ENCODE peak calls at places on chromosomes 7 and 10, in six cellular contexts. I, T, W, R, K and P are unnamed samples.

GRCh38 chr7:51102828-51103227 is 213.8 kb downstream of the COBL start:
- DNase-seq in I (no peak), T (peak; percentile 81), W (no peak), R (no peak), K (no peak), P (no peak)

GRCh38 chr10:13439771-13440708 is 88.8 kb downstream of the BEND7 start:
- DNase-seq in I (peak; percentile 69), T (peak; percentile 29), W (peak; percentile 65), R (peak; percentile 54), K (no peak), P (peak; percentile 55)

GRCh38 chr7:123485187-123485586 is 49.2 kb downstream of the IQUB start:
- DNase-seq in I (no peak), T (no peak), W (no peak), R (no peak), K (no peak), P (no peak)

GRCh38 chr7:55058314-55058713 is 39.5 kb downstream of the EGFR start:
- DNase-seq in I (no peak), T (no peak), W (no peak), R (no peak), K (no peak), P (no peak)

GRCh38 chr7:121020243-121020642 is 31.7 kb downstream of the CPED1 start:
- DNase-seq in I (no peak), T (no peak), W (no peak), R (no peak), K (no peak), P (no peak)

GRCh38 chr10:112282086-112282485 is 1.1 kb upstream of the TECTB start:
- DNase-seq in I (no peak), T (no peak), W (no peak), R (no peak), K (no peak), P (no peak)

GRCh38 chr7:2325028-2325625 is 10.9 kb upstream of the SNX8 start:
- DNase-seq in I (no peak), T (no peak), W (no peak), R (no peak), K (no peak), P (no peak)

GRCh38 chr7:66380285-66380888 is 175.3 kb downstream of the TPST1 start:
- DNase-seq in I (no peak), T (peak; percentile 37), W (no peak), R (no peak), K (no peak), P (no peak)

GRCh38 chr10:34254596-34254995 is 560.5 kb downstream of the PARD3 start:
- DNase-seq in I (peak; percentile 48), T (peak; percentile 74), W (no peak), R (no peak), K (no peak), P (no peak)

GRCh38 chr10:68184546-68184945 is 47.4 kb downstream of the ATOH7 start:
- DNase-seq in I (no peak), T (no peak), W (no peak), R (no peak), K (no peak), P (no peak)

GRCh38 chr7:118183586-118184391 is at the start of gene LSM8:
- DNase-seq in I (peak; percentile 91), T (peak; percentile 99), W (peak; percentile 94), R (peak; percentile 96), K (peak; percentile 76), P (peak; percentile 97)

GRCh38 chr10:68406815-68407585 is at the start of gene RUFY2:
- DNase-seq in I (peak; percentile 59), T (peak; percentile 59), W (peak; percentile 91), R (peak; percentile 67), K (no peak), P (peak; percentile 75)

GRCh38 chr10:43267811-43268210 is 946 bp upstream of the RASGEF1A start:
- DNase-seq in I (no peak), T (no peak), W (no peak), R (no peak), K (no peak), P (no peak)

GRCh38 chr7:78607099-78607498 is 808.5 kb downstream of the PHTF2 start:
- DNase-seq in I (no peak), T (peak; percentile 15), W (no peak), R (no peak), K (no peak), P (no peak)

GRCh38 chr7:55515569-55516279 is 56.6 kb downstream of the VOPP1 start:
- DNase-seq in I (no peak), T (no peak), W (no peak), R (no peak), K (no peak), P (no peak)

GRCh38 chr10:132665946-132666732 is 119.8 kb downstream of the NKX6-2 start:
- DNase-seq in I (peak; percentile 82), T (peak; percentile 85), W (no peak), R (no peak), K (no peak), P (peak; percentile 58)

GRCh38 chr10:98331888-98332287 is 63.9 kb upstream of the LOXL4 start:
- DNase-seq in I (no peak), T (no peak), W (no peak), R (no peak), K (no peak), P (peak; percentile 52)

GRCh38 chr7:102991540-102992214 is 78.9 kb downstream of the LRRC17 start:
- DNase-seq in I (peak; percentile 93), T (peak; percentile 97), W (no peak), R (no peak), K (no peak), P (no peak)

GRCh38 chr7:18866359-18867036 is 250.9 kb downstream of the TWIST1 start:
- DNase-seq in I (peak; percentile 4), T (peak; percentile 99), W (no peak), R (no peak), K (no peak), P (no peak)

GRCh38 chr7:90266808-90267207 is 21.8 kb downstream of the CFAP69 start:
- DNase-seq in I (no peak), T (peak; percentile 41), W (no peak), R (no peak), K (no peak), P (no peak)

GRCh38 chr10:115981056-115981455 is 291.9 kb downstream of the GFRA1 start:
- DNase-seq in I (no peak), T (no peak), W (no peak), R (no peak), K (no peak), P (no peak)

GRCh38 chr7:51645298-51645697 is 328.7 kb upstream of the COBL start:
- DNase-seq in I (no peak), T (no peak), W (no peak), R (no peak), K (no peak), P (no peak)

GRCh38 chr7:139231513-139232376 is 708 bp downstream of the UBN2 start:
- DNase-seq in I (peak; percentile 11), T (peak; percentile 15), W (peak; percentile 42), R (peak; percentile 10), K (no peak), P (no peak)

GRCh38 chr7:30869794-30870491 is 41.7 kb upstream of the AQP1 start:
- DNase-seq in I (no peak), T (no peak), W (no peak), R (no peak), K (no peak), P (no peak)

GRCh38 chr7:134031835-134032617 is 95.1 kb upstream of the LRGUK start:
- DNase-seq in I (no peak), T (no peak), W (no peak), R (no peak), K (no peak), P (no peak)

GRCh38 chr10:87538092-87538795 is 33.6 kb downstream of the MINPP1 start:
- DNase-seq in I (no peak), T (no peak), W (no peak), R (no peak), K (no peak), P (no peak)

GRCh38 chr10:89553064-89553734 is 17.8 kb upstream of the SLC16A12 start:
- DNase-seq in I (peak; percentile 41), T (peak; percentile 84), W (no peak), R (no peak), K (no peak), P (no peak)

GRCh38 chr7:192701-193536 is 548 bp downstream of the FAM20C start:
- DNase-seq in I (no peak), T (no peak), W (no peak), R (no peak), K (no peak), P (no peak)
- TF ChIP-seq CTCF in I (no peak), T (no peak), W (no peak), R (no peak), K (no peak), P (no peak)

DNA sequence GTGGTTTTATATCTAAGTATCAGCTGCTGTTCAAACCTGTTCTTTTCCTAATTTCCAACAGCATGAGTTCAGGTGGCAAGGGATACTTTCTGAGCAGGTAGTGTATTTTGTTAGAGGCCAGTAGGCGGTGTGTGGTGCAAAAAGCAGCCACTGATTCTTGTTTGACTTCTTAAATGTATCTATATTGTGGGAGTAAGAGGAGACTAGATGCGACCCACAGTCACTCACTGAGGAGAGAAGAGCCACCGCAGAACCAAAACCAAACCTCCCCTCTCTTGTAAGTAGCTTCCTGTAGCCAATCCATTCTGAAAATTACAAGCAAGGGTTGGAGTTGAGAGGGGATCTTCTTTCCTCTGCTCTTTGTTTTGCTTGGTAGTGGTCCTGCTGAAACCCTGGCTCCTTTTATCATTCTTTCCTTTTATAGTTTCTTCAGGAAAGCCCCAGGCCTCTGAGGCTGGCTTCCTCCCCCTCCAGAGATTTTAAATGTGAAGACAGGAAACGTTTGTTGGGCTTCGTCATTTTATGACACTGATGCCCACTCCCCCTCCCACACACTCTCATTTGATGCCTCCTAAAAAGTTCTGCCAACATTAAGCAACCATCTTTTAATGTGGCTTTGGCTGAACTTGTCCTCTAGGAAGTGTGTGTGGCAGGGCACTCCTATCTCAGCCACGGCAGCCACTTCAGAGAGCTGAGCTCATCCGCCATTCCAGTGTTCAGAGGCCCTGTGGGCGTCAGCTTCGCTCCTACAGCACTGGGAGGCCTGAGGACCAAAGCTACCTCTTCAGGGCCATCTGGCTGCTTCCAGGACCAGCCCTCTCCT is 566.1 kb downstream of the SUGCT start:
- DNase-seq in I (no peak), T (no peak), W (no peak), R (no peak), K (no peak), P (no peak)
- TF ChIP-seq CTCF in I (no peak), T (peak; percentile 26), W (no peak), R (no peak), K (no peak), P (no peak)

GRCh38 chr7:71925663-71926062 is 486.5 kb downstream of the CALN1 start:
- DNase-seq in I (no peak), T (no peak), W (no peak), R (no peak), K (no peak), P (no peak)
- TF ChIP-seq CTCF in I (no peak), T (no peak), W (no peak), R (no peak), K (no peak), P (no peak)

DNA sequence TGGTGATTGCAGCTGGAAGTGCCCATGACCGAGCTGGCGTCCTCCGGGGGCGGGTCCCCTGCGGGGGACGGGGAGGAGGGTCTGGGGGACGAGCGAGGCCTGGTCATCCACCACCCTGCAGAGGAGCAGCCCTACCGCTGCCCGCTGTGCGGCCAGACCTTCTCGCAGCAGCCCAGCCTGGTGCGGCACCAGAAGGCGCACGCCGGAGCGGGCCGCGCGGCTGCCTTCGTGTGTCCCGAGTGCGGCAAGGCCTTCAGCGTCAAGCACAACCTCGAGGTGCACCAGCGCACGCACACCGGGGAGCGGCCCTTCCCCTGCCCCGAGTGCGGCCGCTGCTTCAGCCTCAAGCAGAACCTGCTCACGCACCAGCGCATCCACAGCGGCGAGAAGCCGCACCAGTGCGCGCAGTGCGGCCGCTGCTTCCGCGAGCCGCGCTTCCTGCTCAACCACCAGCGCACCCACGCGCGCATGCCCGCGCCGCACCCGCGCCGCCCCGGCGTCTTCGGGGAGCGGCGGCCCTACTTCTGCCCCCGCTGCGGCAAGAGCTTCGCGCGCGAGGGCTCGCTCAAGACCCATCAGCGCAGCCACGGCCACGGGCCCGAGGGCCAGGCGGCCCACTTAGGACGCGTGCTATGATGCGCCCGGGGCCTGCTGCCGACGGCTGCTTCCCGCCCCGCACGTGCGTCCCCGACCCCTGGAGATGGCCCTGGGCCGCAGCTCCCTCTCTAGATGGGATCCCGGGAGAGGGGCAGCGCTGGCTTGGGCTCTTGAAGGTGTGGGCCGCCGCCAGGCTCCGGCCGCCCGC is 28.7 kb downstream of the ZNF775 start:
- DNase-seq in I (no peak), T (no peak), W (no peak), R (no peak), K (no peak), P (no peak)
- TF ChIP-seq CTCF in I (no peak), T (no peak), W (no peak), R (no peak), K (no peak), P (no peak)